ENCODE peak calls at places on chromosomes 7 and 10, in four cellular contexts. P is HCT116, U is K562, X is H1. L is an unnamed sample.

GRCh38 chr7:39683216-39683845 is 60.0 kb downstream of the RALA start:
- DNase-seq in P (no peak), U (no peak), X (no peak), L (no peak)

GRCh38 chr10:91162050-91162494 is 58.4 kb upstream of the PCGF5 start:
- DNase-seq in P (no peak), U (peak), X (no peak), L (peak)

GRCh38 chr10:3091346-3091787 is 24.0 kb downstream of the PFKP start:
- DNase-seq in P (peak), U (no peak), X (no peak), L (peak)

GRCh38 chr7:94375713-94376112 is 19.0 kb upstream of the COL1A2 start:
- DNase-seq in P (no peak), U (no peak), X (no peak), L (no peak)

GRCh38 chr10:110029448-110029847 is 21.7 kb downstream of the ADD3 start:
- DNase-seq in P (no peak), U (no peak), X (no peak), L (no peak)

GRCh38 chr10:70052462-70053211 is at the start of gene MACROH2A2:
- DNase-seq in P (peak), U (no peak), X (peak), L (peak)

GRCh38 chr7:39880556-39880955 is 69.5 kb upstream of the CDK13 start:
- DNase-seq in P (no peak), U (no peak), X (no peak), L (no peak)

GRCh38 chr10:99630439-99630838 is 10.2 kb upstream of the SLC25A28 start:
- DNase-seq in P (peak), U (no peak), X (no peak), L (peak)

GRCh38 chr7:116715087-116715486 is 43.1 kb downstream of the MET start:
- DNase-seq in P (no peak), U (no peak), X (no peak), L (no peak)

GRCh38 chr10:78407009-78407711 is 373.5 kb downstream of the RPS24 start:
- DNase-seq in P (peak), U (peak), X (peak), L (peak)

GRCh38 chr7:29955075-29955792 is 34.4 kb downstream of the SCRN1 start:
- DNase-seq in P (no peak), U (no peak), X (no peak), L (no peak)

GRCh38 chr10:103918053-103918846 is at the start of gene STN1:
- DNase-seq in P (peak), U (peak), X (peak), L (peak)

GRCh38 chr10:23314835-23315239 is 29.8 kb downstream of the C10orf67 start:
- DNase-seq in P (peak), U (peak), X (no peak), L (peak)

GRCh38 chr7:92633211-92633906 is 43.2 kb upstream of the FAM133B start:
- DNase-seq in P (peak), U (peak), X (no peak), L (peak)

GRCh38 chr7:131110294-131111080 is 217.2 kb upstream of the MKLN1 start:
- DNase-seq in P (no peak), U (no peak), X (peak), L (no peak)

GRCh38 chr10:77371421-77371820 is 266.2 kb downstream of the KCNMA1 start:
- DNase-seq in P (no peak), U (no peak), X (no peak), L (no peak)

GRCh38 chr10:133457100-133457841 is 3.5 kb downstream of the SCART1 start:
- DNase-seq in P (no peak), U (no peak), X (no peak), L (no peak)

GRCh38 chr7:123410273-123410928 is 124.0 kb downstream of the IQUB start:
- DNase-seq in P (no peak), U (no peak), X (no peak), L (no peak)

GRCh38 chr10:123648595-123648994 is 17.6 kb upstream of the GPR26 start:
- DNase-seq in P (no peak), U (no peak), X (no peak), L (no peak)

GRCh38 chr10:121159670-121160069 is 308.5 kb downstream of the WDR11 start:
- DNase-seq in P (no peak), U (no peak), X (no peak), L (no peak)

GRCh38 chr10:88499569-88500470 is 83.3 kb downstream of the RNLS start:
- DNase-seq in P (no peak), U (no peak), X (no peak), L (no peak)

GRCh38 chr7:144407266-144407931 is 3.9 kb upstream of the NOBOX start:
- DNase-seq in P (no peak), U (no peak), X (no peak), L (no peak)

GRCh38 chr7:4247106-4247876 is 434.8 kb upstream of the FOXK1 start:
- DNase-seq in P (no peak), U (no peak), X (no peak), L (no peak)

GRCh38 chr7:132118641-132119040 is 457.6 kb downstream of the PLXNA4 start:
- DNase-seq in P (no peak), U (no peak), X (no peak), L (no peak)

GRCh38 chr7:17123020-17123419 is 175.4 kb upstream of the AHR start:
- DNase-seq in P (no peak), U (no peak), X (no peak), L (no peak)

GRCh38 chr7:33726582-33726981 is 178.8 kb upstream of the BMPER start:
- DNase-seq in P (no peak), U (no peak), X (no peak), L (no peak)

GRCh38 chr7:78690174-78690573 is 763.3 kb downstream of the MAGI2 start:
- DNase-seq in P (no peak), U (no peak), X (no peak), L (no peak)

GRCh38 chr7:150945171-150945852 is 32.8 kb downstream of the KCNH2 start:
- DNase-seq in P (no peak), U (no peak), X (no peak), L (no peak)

GRCh38 chr10:132748545-132749427 is 37.2 kb downstream of the NKX6-2 start:
- DNase-seq in P (no peak), U (no peak), X (no peak), L (no peak)

GRCh38 chr10:44069573-44069972 is 315.3 kb downstream of the CXCL12 start:
- DNase-seq in P (no peak), U (no peak), X (no peak), L (no peak)

GRCh38 chr10:44070282-44070681 is 314.6 kb downstream of the CXCL12 start:
- DNase-seq in P (no peak), U (no peak), X (no peak), L (no peak)

GRCh38 chr10:44067432-44067831 is 317.5 kb downstream of the CXCL12 start:
- DNase-seq in P (no peak), U (no peak), X (no peak), L (no peak)

GRCh38 chr10:44068716-44069482 is 316.0 kb downstream of the CXCL12 start:
- DNase-seq in P (no peak), U (no peak), X (no peak), L (no peak)

GRCh38 chr10:44071479-44071878 is 313.4 kb downstream of the CXCL12 start:
- DNase-seq in P (no peak), U (no peak), X (no peak), L (no peak)
- TF ChIP-seq FOSL1 in P (no peak), U (no peak), X (no peak), L (no peak)

DNA sequence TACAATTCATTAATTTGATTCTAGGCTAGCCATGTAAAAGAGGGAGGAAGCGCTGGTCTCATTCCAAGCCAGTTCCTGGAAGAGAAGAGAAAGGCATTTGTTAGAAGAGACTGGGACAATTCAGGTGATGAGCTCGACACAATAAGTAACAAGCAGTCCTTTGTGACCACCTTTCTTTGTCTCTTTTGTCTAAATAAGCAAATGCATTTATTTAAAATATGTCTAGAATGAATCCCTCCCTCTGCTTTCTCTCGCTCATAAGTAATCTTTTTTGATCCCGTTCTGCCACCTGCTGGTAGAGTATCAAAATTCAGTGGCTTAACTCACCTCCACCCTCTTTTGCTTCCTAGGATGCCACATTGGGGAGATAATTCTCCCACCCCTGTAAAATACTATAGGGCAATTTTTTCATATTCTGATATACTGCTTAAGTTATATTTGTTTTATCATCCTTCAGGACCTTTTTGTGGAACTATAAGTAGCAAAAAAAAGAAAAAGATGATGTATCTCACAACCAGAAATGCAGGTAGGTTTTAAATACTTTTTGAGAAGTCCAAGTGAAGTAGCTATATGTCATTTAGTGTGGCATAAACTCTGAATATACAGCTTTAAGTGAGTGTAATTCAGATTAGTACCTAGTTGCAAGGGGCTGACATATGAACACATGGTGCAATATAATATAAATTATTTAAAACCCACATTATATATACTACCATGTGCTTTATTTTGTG is 91.5 kb downstream of the GSDME start:
- DNase-seq in P (peak), U (peak), X (no peak), L (peak)
- TF ChIP-seq FOSL1 in P (no peak), U (no peak), X (no peak), L (no peak)

DNA sequence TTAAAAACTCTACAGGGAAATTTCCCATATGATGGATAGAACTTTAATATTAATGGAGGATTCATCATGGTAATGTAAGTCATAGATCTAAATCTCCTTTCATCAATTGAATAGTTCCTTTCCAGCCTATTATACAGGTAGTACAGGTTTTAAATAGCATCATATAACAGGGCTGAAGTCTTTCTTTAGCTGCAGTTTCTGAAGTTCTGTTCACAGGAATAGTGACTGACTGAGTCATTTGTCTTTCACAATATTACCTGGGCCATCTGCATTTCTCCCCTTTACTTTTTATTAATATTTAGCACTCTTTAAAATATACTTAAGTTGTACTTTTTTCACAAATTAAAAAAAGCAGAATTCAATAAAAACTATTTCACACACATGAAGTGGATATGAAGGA is 12.6 kb upstream of the NPVF start:
- DNase-seq in P (no peak), U (no peak), X (no peak), L (no peak)
- TF ChIP-seq FOSL1 in P (no peak), U (no peak), X (no peak), L (no peak)

DNA sequence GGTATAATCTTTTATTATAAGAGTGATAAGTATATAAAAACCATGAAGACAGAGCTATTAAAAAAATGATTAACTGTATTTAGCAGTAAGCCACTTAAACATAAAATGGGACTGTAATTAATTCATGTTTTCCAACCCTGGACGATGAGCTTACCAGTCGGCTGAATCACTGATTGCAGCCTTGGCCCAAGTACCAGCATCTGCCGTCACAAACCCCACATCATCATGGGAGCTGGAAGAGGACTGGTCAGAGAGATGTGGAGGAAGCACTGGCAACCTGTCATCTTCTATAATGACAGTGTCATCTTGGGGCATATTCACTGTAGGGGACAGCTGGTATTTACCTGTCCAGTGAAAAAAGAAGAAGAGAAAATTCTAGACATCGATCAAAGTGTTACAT is 473.6 kb downstream of the PARD3 start:
- DNase-seq in P (no peak), U (no peak), X (no peak), L (no peak)
- TF ChIP-seq FOSL1 in P (no peak), U (no peak), X (no peak), L (no peak)

GRCh38 chr7:48741545-48741944 is 182.8 kb upstream of the CDC14C start:
- DNase-seq in P (no peak), U (no peak), X (no peak), L (no peak)
- TF ChIP-seq FOSL1 in P (no peak), U (no peak), X (no peak), L (no peak)